ENCODE peak calls at places on chromosomes 13 and 19, in six cellular contexts. V is transverse colon; I is CD4-positive, alpha-beta T cell; M is RWPE1; Y is AG04449; N is foreskin fibroblast. D is an unnamed sample.
A peak's percentile ranks its signal among the peaks of the same experiment; 100 is the strongest.

GRCh38 chr19:31706131-31706530 is 356.9 kb upstream of the TSHZ3 start:
- DNase-seq in I (no peak), N (no peak), V (no peak), M (no peak), Y (no peak), D (no peak)

GRCh38 chr19:41792513-41793413 is 3.6 kb upstream of the CEACAM3 start:
- DNase-seq in V (peak; percentile 63), Y (no peak), M (no peak), N (peak; percentile 60), I (peak; percentile 37), D (peak; percentile 41)

GRCh38 chr13:111508164-111508870 is 187.9 kb downstream of the TEX29 start:
- DNase-seq in I (no peak), V (no peak), N (no peak), Y (no peak), M (no peak), D (no peak)

GRCh38 chr19:17235618-17236413 is 9.8 kb downstream of the OCEL1 start:
- DNase-seq in Y (no peak), V (peak; percentile 80), I (peak; percentile 74), M (peak; percentile 51), N (peak; percentile 92), D (peak; percentile 71)

GRCh38 chr19:19217110-19217509 is 5.4 kb downstream of the NCAN start:
- DNase-seq in N (peak; percentile 34), V (no peak), Y (no peak), M (no peak), I (no peak), D (no peak)

GRCh38 chr13:34035676-34036325 is 217.9 kb downstream of the RFC3 start:
- DNase-seq in M (peak; percentile 55), I (no peak), Y (no peak), N (peak; percentile 42), V (no peak), D (no peak)

GRCh38 chr19:55451522-55452380 is 8.7 kb upstream of the SHISA7 start:
- DNase-seq in V (no peak), N (no peak), I (no peak), M (no peak), Y (no peak), D (no peak)

GRCh38 chr19:29483641-29483920 is 42.2 kb upstream of the VSTM2B start:
- DNase-seq in I (no peak), M (no peak), V (no peak), N (no peak), Y (no peak), D (no peak)

GRCh38 chr19:269241-269640 is 22.0 kb downstream of the PLPP2 start:
- DNase-seq in I (no peak), Y (no peak), N (no peak), V (no peak), M (no peak), D (no peak)

GRCh38 chr13:91313103-91313502 is 34.4 kb upstream of the MIR17HG start:
- DNase-seq in Y (no peak), V (no peak), I (no peak), M (no peak), N (no peak), D (no peak)

GRCh38 chr19:17058236-17058635 is 17.0 kb downstream of the HAUS8 start:
- DNase-seq in I (no peak), M (no peak), V (no peak), N (peak; percentile 45), Y (no peak), D (no peak)

GRCh38 chr13:83297591-83298305 is 584.5 kb downstream of the SLITRK1 start:
- DNase-seq in M (no peak), I (no peak), N (peak; percentile 64), Y (no peak), V (no peak), D (no peak)

GRCh38 chr13:34064456-34065205 is 246.7 kb downstream of the RFC3 start:
- DNase-seq in M (no peak), Y (no peak), I (no peak), N (no peak), V (no peak), D (no peak)

GRCh38 chr19:41324231-41324702 is 14.3 kb downstream of the CCDC97 start:
- DNase-seq in Y (no peak), M (no peak), N (no peak), V (no peak), I (no peak), D (no peak)

GRCh38 chr19:29484876-29485275 is 40.9 kb upstream of the VSTM2B start:
- DNase-seq in I (no peak), M (no peak), N (no peak), Y (no peak), V (no peak), D (no peak)

GRCh38 chr13:20391597-20392452 is 133.8 kb downstream of the CRYL1 start:
- DNase-seq in I (no peak), M (peak; percentile 49), Y (no peak), V (no peak), N (no peak), D (no peak)

GRCh38 chr19:28961772-28962500 is 251.0 kb downstream of the UQCRFS1 start:
- DNase-seq in M (no peak), N (peak; percentile 68), Y (peak; percentile 69), V (no peak), I (no peak), D (no peak)

GRCh38 chr19:5077209-5077515 is 108.2 kb downstream of the KDM4B start:
- DNase-seq in M (no peak), V (no peak), I (no peak), Y (no peak), N (no peak), D (no peak)

GRCh38 chr19:47437500-47437899 is 18.2 kb upstream of the MEIS3 start:
- DNase-seq in M (no peak), N (no peak), I (no peak), Y (no peak), V (no peak), D (no peak)

GRCh38 chr19:57664269-57665127 is 4.2 kb upstream of the ZSCAN4 start:
- DNase-seq in V (peak; percentile 48), I (no peak), N (peak; percentile 80), M (peak; percentile 30), Y (no peak), D (no peak)

GRCh38 chr19:17687141-17687856 is 855 bp downstream of the UNC13A start:
- DNase-seq in V (no peak), M (no peak), N (no peak), I (no peak), Y (no peak), D (no peak)

GRCh38 chr13:110616103-110617101 is 1.1 kb downstream of the NAXD start:
- DNase-seq in I (peak; percentile 11), N (peak; percentile 82), Y (no peak), V (peak; percentile 52), M (peak; percentile 67), D (no peak)

DNA sequence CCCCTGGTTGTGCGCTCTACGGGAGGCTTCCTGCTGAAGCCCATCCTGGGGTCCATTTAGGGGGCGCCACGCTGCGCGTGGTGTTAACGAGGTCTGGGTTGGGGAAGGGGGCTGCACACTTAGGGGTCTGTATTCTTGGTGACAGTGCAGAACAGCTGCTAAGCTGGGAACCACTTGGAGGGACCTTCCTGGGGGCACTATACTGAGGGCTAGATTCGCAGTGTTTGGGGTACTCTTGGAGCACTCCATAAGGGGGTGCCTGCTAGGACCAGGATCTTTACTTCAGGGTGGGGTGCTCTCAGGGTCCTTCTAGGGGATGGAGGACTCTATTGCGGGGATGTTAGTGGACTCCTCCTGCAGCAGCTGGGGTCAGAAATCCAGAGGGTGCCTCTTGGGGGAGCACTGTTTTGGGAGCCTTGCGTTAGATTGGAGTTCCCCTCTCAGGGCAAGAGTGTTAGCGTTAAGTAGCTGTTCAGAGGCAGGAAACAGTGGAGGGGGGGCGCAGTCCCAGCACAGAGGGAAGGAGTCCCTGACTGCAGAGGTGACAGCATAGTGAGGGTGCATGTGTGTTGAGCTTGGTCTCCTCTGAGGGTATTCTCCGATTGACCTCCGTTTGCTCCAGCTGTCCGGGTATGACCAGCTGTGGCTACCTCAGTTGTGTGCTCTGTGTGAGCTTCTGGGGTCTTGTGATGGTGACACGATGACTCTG is 1.1 kb downstream of the PDE4A start:
- DNase-seq in Y (no peak), N (no peak), M (no peak), I (no peak), V (no peak), D (no peak)
- TF ChIP-seq CTCF in Y (no peak), N (no peak), M (no peak), I (no peak), V (no peak), D (peak; percentile 52)

DNA sequence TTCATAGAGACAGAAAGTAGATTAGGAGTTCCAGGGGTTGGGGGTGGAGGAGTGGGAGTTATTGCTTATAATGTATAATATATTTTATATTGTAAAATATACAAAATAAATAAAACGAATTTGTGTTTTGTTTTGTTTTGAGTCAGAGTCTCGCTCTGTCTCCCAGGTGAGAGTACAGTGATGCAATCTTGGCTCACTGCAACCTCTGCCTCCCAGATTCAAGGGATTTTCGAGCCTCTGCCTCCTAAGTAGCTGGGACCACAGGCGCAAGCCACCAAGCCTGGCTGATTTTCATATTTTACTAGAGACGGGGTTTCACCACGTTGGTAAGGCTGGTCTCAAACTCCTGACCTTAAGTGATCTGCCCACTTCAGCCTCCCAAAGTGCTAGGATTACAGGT is 2.5 kb upstream of the GADD45GIP1 start:
- DNase-seq in N (no peak), V (no peak), M (no peak), I (no peak), Y (no peak), D (no peak)
- TF ChIP-seq CTCF in N (no peak), V (no peak), M (no peak), I (no peak), Y (no peak), D (no peak)

DNA sequence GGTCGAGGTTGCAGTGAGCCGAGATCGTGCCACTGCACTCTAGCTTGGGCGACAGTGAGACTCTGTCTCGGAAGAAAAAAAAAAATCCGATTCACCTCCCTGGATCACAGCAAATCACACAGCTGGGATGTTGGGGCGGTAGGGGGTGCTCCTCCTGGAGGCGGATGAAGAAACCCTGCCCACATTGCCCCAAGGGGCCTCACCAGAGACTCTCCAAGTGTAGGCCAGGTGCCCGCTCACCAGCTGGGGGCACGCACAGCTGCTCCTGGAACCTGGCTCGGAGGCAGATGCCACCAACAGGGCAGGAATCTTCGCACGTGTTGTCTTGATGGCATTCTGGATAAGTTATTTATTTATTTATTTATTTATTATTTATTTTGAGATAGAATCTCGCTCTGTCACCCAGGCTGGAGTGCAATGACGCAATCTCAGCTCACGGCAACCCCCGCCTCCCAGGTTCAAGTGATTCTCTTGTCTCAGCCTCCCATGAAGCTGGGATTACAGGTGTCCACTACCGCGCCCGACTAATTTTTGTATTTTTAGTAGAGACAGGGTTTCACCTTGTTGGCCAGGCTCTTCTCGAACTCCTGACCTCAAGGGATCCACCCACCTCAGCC is 3.1 kb downstream of the UQCR11 start:
- DNase-seq in N (no peak), Y (no peak), I (no peak), M (no peak), V (no peak), D (no peak)
- TF ChIP-seq CTCF in N (no peak), Y (no peak), I (no peak), M (no peak), V (no peak), D (no peak)

DNA sequence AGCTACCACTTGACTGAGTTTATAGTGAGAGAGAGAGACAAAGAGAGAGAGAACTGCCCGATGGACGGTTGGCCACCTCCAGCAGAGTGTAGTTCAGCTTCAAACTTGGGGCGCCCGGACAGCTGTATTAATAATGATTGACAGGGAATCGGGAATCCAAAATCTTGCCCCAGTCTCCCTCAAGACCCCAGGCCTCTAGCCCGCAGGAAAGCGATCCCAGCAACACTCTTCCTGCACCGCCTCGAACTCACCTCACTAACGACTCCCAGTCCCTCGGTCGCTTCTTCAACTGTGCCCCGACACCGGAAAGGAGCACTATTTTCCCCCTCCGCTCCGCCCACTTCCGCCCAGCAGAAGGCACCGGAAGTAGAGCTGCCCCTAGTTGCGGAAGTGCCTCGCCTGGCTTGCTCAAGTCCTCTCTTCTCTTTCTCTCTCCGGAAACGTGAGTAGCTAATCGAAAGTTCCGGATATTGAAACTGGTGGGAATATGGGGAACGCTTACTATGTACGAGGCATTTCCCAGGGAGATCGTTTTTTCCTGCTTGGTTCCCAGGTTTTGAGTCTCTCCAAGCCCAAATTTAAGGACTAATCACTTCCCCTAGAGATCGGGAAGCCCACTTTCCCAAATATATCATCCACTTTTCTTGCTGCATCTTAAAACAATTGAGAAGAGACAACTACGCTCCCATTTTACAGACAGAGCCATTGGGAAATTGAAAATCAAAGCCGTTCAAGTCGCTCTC is at the start of gene NOSIP:
- DNase-seq in Y (peak; percentile 84), I (peak; percentile 96), M (peak; percentile 87), N (peak; percentile 98), V (peak; percentile 98), D (peak; percentile 92)
- TF ChIP-seq CTCF in Y (no peak), I (no peak), M (no peak), N (no peak), V (no peak), D (no peak)

D was measured in natural killer cell.